ENCODE peak calls at places on chromosomes 3 and 15, in five cellular contexts. L is CD4-positive, CD25-positive, alpha-beta regulatory T cell; M is HFF-Myc; N is choroid plexus epithelial cell; Y is spleen. Z is an unnamed sample.

GRCh38 chr3:22713936-22714335 is 489.2 kb upstream of the UBE2E2 start:
- DNase-seq in M (no peak), L (no peak), Y (no peak), N (peak; percentile 93), Z (no peak)

GRCh38 chr3:43638594-43639447 is 17.0 kb upstream of the ANO10 start:
- DNase-seq in M (no peak), N (peak; percentile 46), Y (peak; percentile 78), L (peak; percentile 57), Z (peak; percentile 16)

GRCh38 chr15:84715442-84716035 is 400 bp downstream of the SEC11A start:
- DNase-seq in N (peak; percentile 44), M (no peak), L (no peak), Y (peak; percentile 82), Z (no peak)

GRCh38 chr15:48800811-48801460 is 9.9 kb downstream of the CEP152 start:
- DNase-seq in Y (no peak), L (no peak), N (peak; percentile 74), M (no peak), Z (peak; percentile 28)

GRCh38 chr3:41682996-41683395 is 278.9 kb downstream of the ULK4 start:
- DNase-seq in N (peak; percentile 92), Y (no peak), M (no peak), L (no peak), Z (no peak)

GRCh38 chr15:70002897-70003296 is 94.8 kb downstream of the TLE3 start:
- DNase-seq in L (no peak), N (no peak), M (no peak), Y (no peak), Z (no peak)

GRCh38 chr3:143120716-143121239 is 1.2 kb downstream of the CHST2 start:
- DNase-seq in L (peak; percentile 51), Y (peak; percentile 89), M (no peak), N (peak; percentile 65), Z (no peak)

GRCh38 chr3:75380276-75380771 is 283.8 kb upstream of the FRG2C start:
- DNase-seq in N (no peak), M (no peak), L (no peak), Y (no peak), Z (no peak)

GRCh38 chr3:168090306-168091085 is 5.2 kb downstream of the GOLIM4 start:
- DNase-seq in N (no peak), L (no peak), Y (no peak), M (no peak), Z (no peak)

GRCh38 chr3:17179381-17180205 is 294.8 kb downstream of the PLCL2 start:
- DNase-seq in N (peak; percentile 20), Y (no peak), L (no peak), M (no peak), Z (peak; percentile 41)

DNA sequence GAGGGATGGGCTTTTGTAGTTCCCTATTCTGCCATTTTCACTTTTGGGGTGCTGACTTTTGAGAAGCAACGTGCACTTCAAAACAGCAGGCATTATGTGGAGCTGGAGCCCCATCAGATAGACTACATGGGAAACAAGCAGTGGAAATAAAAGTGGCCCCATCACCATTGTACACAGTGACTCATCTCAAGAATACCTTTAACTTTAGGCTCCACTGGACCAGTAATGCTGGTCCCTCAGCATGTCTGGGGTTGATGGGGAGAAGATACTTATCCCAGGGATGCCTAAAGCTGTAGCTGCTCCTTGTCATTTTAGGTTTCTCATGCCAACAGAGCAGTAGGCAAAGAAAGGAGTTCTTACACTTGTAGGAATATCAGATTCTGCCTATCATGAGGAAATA is 45.0 kb downstream of the LSM3 start:
- DNase-seq in M (no peak), L (no peak), Y (no peak), N (no peak), Z (no peak)
- H3K4me3 ChIP-seq in M (no peak overlapping the region), L (no peak overlapping the region), Y (no peak overlapping the region), N (no peak overlapping the region), Z (no peak overlapping the region)

GRCh38 chr15:100930306-100930848 is 11.2 kb downstream of the LRRK1 start:
- DNase-seq in N (no peak), M (no peak), L (no peak), Y (no peak), Z (no peak)
- H3K4me3 ChIP-seq in N (no peak overlapping the region), M (no peak overlapping the region), L (no peak overlapping the region), Y (no peak overlapping the region), Z (no peak overlapping the region)

GRCh38 chr3:25782636-25782937 is 656 bp downstream of the NGLY1 start:
- DNase-seq in L (no peak), Y (no peak), N (no peak), M (no peak), Z (no peak)

GRCh38 chr3:25781145-25781757 is 2.0 kb downstream of the NGLY1 start:
- DNase-seq in N (no peak), Y (no peak), L (no peak), M (no peak), Z (no peak)

GRCh38 chr3:25780618-25781017 is 2.6 kb downstream of the NGLY1 start:
- DNase-seq in N (no peak), L (no peak), M (no peak), Y (no peak), Z (no peak)

GRCh38 chr3:25782938-25783660 is at the start of gene NGLY1:
- DNase-seq in N (peak; percentile 85), Y (peak; percentile 98), L (peak; percentile 91), M (peak; percentile 30), Z (peak; percentile 71)

DNA sequence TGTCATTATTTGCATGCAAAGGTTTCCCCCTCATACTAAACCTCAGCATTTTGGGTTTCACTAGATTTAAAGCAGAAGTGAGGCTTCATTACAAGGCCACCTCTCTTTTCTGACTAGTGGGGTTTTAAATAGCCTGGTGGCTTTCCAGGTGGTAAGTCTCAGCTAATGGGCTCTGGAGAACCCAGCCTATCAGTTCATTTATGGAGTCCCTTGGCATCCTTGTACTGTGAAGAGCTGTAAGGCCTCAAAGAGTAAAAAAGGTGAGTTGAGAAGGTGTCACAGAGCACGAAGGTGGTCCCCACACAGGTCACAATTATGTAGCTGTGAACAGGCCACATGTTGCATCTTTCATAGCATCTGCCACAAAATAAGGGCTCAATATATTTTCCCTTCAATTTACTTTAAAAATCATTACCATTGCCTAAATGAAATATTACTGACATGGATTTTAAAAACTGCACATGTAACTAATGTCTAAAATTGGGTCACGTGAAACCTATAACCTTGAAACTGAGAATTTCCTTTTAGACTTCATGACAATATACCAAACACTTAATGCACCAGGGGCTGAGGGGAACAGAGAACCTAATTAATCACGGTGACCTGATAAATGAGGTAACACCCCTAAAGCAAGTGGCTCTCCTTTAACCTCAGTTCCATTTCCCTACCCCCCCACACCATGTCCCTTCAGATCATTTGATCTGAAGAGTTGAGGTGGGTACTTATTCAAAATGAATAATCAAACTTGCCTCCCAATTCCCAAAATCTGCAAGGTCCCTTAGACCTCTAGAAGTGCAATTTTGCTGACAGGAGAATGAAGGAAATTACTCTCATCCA is 1.3 kb downstream of the NGLY1 start:
- DNase-seq in Y (no peak), N (no peak), L (peak; percentile 23), M (no peak), Z (no peak)
- H3K4me3 ChIP-seq in Y (peak overlapping the region; percentile 59), N (peak overlapping the region; percentile 88), L (peak overlapping the region; percentile 92), M (peak overlapping the region; percentile 80), Z (peak overlapping the region; percentile 87)

GRCh38 chr15:65052956-65053355 is 7.8 kb downstream of the SLC51B start:
- DNase-seq in Y (no peak), N (no peak), M (no peak), L (no peak), Z (no peak)
- H3K4me3 ChIP-seq in Y (no peak overlapping the region), N (no peak overlapping the region), M (no peak overlapping the region), L (no peak overlapping the region), Z (no peak overlapping the region)

DNA sequence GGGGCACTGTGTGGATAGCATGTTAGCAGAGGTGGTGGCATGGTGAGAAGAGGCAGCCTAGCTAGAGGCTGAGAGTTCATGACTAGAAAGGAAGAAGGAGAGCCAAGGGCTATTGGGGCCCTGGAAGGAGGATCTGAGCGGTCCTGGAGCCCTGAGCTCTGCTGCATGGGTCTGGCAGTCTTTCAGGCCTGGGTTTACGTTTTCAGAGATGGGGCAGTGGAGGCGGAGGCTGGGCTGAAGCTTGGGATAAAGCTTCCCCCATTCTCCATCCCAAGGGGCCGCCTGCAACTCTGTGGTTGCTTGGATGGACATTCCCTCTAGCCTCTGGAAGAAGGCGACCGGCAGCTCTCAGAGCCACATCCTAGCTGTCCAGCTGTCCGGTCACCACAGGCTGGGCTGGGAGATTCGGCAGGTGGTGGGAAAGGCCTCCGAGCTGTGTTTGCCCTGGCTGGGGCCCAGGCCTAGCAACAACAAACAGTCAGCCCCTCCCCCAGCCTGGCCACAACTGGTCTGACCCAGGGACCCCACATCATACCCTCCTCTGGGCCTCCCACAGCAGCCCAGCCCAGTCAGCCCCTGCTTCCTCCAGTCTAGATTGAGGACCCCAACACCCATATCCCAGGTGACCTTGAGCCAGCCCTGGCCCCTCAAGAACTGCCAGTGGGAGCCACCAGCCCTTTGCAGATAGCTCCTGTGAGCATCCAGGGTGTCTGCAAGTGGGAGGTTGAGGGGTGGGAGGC is 1.8 kb upstream of the SLC38A3 start:
- DNase-seq in Y (no peak), M (no peak), N (no peak), L (no peak), Z (no peak)
- H3K4me3 ChIP-seq in Y (no peak overlapping the region), M (no peak overlapping the region), N (no peak overlapping the region), L (no peak overlapping the region), Z (no peak overlapping the region)

DNA sequence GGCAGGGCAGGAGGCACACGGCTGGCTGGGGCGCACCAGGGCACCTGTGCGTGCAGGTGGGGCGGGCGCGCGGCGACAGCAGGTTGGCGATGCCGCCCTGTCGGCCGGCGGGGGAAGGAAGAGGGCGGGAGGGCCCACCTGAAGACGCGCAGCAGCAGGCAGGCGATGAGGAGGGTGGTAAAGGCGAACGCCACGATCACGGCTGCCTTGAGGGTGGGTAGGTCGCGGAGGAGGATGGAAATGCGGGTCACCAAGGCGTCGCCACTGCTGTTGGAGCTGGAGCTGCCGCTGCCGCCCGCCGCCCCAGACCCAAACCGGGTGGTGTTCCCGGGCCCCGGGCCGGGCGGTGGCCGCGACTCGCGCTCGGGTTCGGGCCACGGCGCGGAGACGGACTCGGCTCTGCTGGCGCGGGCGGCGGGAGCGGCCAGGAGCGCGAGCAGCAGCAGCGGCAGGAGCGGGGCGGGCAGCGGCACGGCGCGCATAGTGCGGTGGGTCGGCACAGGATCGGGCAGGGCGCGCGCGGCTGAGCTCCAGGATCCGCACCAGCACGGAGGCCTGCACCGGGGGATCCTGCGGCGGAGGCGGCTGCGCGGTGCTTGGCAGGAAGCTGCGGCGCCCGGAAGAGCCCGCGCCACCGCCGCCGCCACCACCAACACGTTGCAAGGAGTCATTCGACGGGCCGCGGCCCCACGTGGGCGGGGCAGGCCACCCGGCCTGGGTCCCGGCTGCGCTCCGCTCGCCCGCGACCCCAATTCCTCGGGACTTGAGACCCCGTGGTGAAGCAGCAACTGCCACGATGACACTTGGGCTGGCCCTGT is at the start of gene FAM174B:
- DNase-seq in Y (no peak), L (peak; percentile 66), N (no peak), M (no peak), Z (peak; percentile 29)
- H3K4me3 ChIP-seq in Y (peak within 1 kb of the TSS; percentile 46), L (no peak within 1 kb of the TSS), N (peak within 1 kb of the TSS; percentile 53), M (peak within 1 kb of the TSS; percentile 28), Z (peak within 1 kb of the TSS; percentile 45)